ENCODE peak calls at places on chromosomes 12 and 14, in seven cellular contexts. One of them, this sample, is unnamed.

GRCh38 chr12:100254876-100255275 is 12.0 kb downstream of the DEPDC4 start:
- DNase-seq in AG04450: no peak
- DNase-seq in cardiac muscle cell: peak
- DNase-seq in PC-3: no peak
- DNase-seq in HL-60: no peak
- DNase-seq in right atrium auricular region: no peak
- DNase-seq in colonic mucosa: no peak
- DNase-seq in this sample: no peak

GRCh38 chr14:72457641-72458040 is 436.3 kb downstream of the DPF3 start:
- DNase-seq in colonic mucosa: no peak
- DNase-seq in cardiac muscle cell: peak
- DNase-seq in HL-60: no peak
- DNase-seq in AG04450: no peak
- DNase-seq in right atrium auricular region: no peak
- DNase-seq in PC-3: peak
- DNase-seq in this sample: no peak

GRCh38 chr12:51048601-51049369 is 658 bp downstream of the LETMD1 start:
- DNase-seq in AG04450: no peak
- DNase-seq in HL-60: no peak
- DNase-seq in colonic mucosa: peak
- DNase-seq in cardiac muscle cell: no peak
- DNase-seq in PC-3: no peak
- DNase-seq in right atrium auricular region: no peak
- DNase-seq in this sample: no peak

GRCh38 chr14:80996049-80996901 is 40.9 kb downstream of the TSHR start:
- DNase-seq in right atrium auricular region: peak
- DNase-seq in PC-3: peak
- DNase-seq in AG04450: peak
- DNase-seq in HL-60: peak
- DNase-seq in cardiac muscle cell: peak
- DNase-seq in colonic mucosa: peak
- DNase-seq in this sample: no peak

GRCh38 chr14:54935958-54936357 is 33.3 kb upstream of the GCH1 start:
- DNase-seq in PC-3: no peak
- DNase-seq in cardiac muscle cell: peak
- DNase-seq in AG04450: peak
- DNase-seq in HL-60: no peak
- DNase-seq in right atrium auricular region: no peak
- DNase-seq in colonic mucosa: no peak
- DNase-seq in this sample: no peak

GRCh38 chr12:29907486-29907885 is 123.7 kb upstream of the TMTC1 start:
- DNase-seq in AG04450: no peak
- DNase-seq in cardiac muscle cell: peak
- DNase-seq in colonic mucosa: no peak
- DNase-seq in right atrium auricular region: no peak
- DNase-seq in HL-60: no peak
- DNase-seq in PC-3: peak
- DNase-seq in this sample: no peak

GRCh38 chr12:13777374-13777773 is 204.0 kb downstream of the GRIN2B start:
- DNase-seq in PC-3: no peak
- DNase-seq in cardiac muscle cell: no peak
- DNase-seq in AG04450: no peak
- DNase-seq in right atrium auricular region: no peak
- DNase-seq in HL-60: no peak
- DNase-seq in colonic mucosa: no peak
- DNase-seq in this sample: no peak

GRCh38 chr14:56196274-56196673 is 78.1 kb downstream of the PELI2 start:
- DNase-seq in colonic mucosa: no peak
- DNase-seq in cardiac muscle cell: peak
- DNase-seq in right atrium auricular region: no peak
- DNase-seq in HL-60: no peak
- DNase-seq in AG04450: peak
- DNase-seq in PC-3: no peak
- DNase-seq in this sample: no peak

GRCh38 chr12:64577046-64577445 is 33.2 kb upstream of the RASSF3 start:
- DNase-seq in right atrium auricular region: no peak
- DNase-seq in HL-60: no peak
- DNase-seq in PC-3: no peak
- DNase-seq in colonic mucosa: no peak
- DNase-seq in AG04450: no peak
- DNase-seq in cardiac muscle cell: no peak
- DNase-seq in this sample: no peak

GRCh38 chr14:52692248-52692962 is 3.0 kb downstream of the ERO1A start:
- DNase-seq in HL-60: peak
- DNase-seq in PC-3: no peak
- DNase-seq in right atrium auricular region: no peak
- DNase-seq in AG04450: no peak
- DNase-seq in colonic mucosa: no peak
- DNase-seq in cardiac muscle cell: peak
- DNase-seq in this sample: no peak

GRCh38 chr14:75040497-75040896 is 10.8 kb downstream of the MLH3 start:
- DNase-seq in colonic mucosa: no peak
- DNase-seq in cardiac muscle cell: no peak
- DNase-seq in right atrium auricular region: no peak
- DNase-seq in HL-60: no peak
- DNase-seq in AG04450: no peak
- DNase-seq in PC-3: no peak
- DNase-seq in this sample: no peak

GRCh38 chr14:98694541-98694940 is 577.5 kb downstream of the BCL11B start:
- DNase-seq in right atrium auricular region: no peak
- DNase-seq in colonic mucosa: no peak
- DNase-seq in PC-3: no peak
- DNase-seq in cardiac muscle cell: no peak
- DNase-seq in AG04450: no peak
- DNase-seq in HL-60: no peak
- DNase-seq in this sample: no peak

GRCh38 chr12:13452955-13453570 is 256.5 kb downstream of the EMP1 start:
- DNase-seq in right atrium auricular region: no peak
- DNase-seq in colonic mucosa: no peak
- DNase-seq in AG04450: no peak
- DNase-seq in HL-60: no peak
- DNase-seq in PC-3: no peak
- DNase-seq in cardiac muscle cell: no peak
- DNase-seq in this sample: peak

GRCh38 chr14:92425101-92425500 is 88.5 kb upstream of the RIN3 start:
- DNase-seq in PC-3: peak
- DNase-seq in cardiac muscle cell: peak
- DNase-seq in right atrium auricular region: no peak
- DNase-seq in colonic mucosa: no peak
- DNase-seq in AG04450: no peak
- DNase-seq in HL-60: no peak
- DNase-seq in this sample: no peak

GRCh38 chr12:132161046-132161781 is 17.0 kb downstream of the NOC4L start:
- DNase-seq in colonic mucosa: no peak
- DNase-seq in HL-60: peak
- DNase-seq in right atrium auricular region: no peak
- DNase-seq in AG04450: no peak
- DNase-seq in PC-3: peak
- DNase-seq in cardiac muscle cell: peak
- DNase-seq in this sample: no peak

GRCh38 chr12:6336079-6336858 is 5.6 kb downstream of the TNFRSF1A start:
- DNase-seq in HL-60: peak
- DNase-seq in PC-3: peak
- DNase-seq in right atrium auricular region: peak
- DNase-seq in colonic mucosa: peak
- DNase-seq in cardiac muscle cell: peak
- DNase-seq in AG04450: peak
- DNase-seq in this sample: peak

GRCh38 chr12:132517013-132517739 is 27.2 kb downstream of the FBRSL1 start:
- DNase-seq in colonic mucosa: no peak
- DNase-seq in HL-60: no peak
- DNase-seq in PC-3: no peak
- DNase-seq in right atrium auricular region: no peak
- DNase-seq in cardiac muscle cell: no peak
- DNase-seq in AG04450: no peak
- DNase-seq in this sample: no peak

GRCh38 chr12:120376009-120376408 is 7.0 kb upstream of the MSI1 start:
- DNase-seq in PC-3: no peak
- DNase-seq in colonic mucosa: no peak
- DNase-seq in cardiac muscle cell: no peak
- DNase-seq in right atrium auricular region: no peak
- DNase-seq in AG04450: no peak
- DNase-seq in HL-60: no peak
- DNase-seq in this sample: no peak

DNA sequence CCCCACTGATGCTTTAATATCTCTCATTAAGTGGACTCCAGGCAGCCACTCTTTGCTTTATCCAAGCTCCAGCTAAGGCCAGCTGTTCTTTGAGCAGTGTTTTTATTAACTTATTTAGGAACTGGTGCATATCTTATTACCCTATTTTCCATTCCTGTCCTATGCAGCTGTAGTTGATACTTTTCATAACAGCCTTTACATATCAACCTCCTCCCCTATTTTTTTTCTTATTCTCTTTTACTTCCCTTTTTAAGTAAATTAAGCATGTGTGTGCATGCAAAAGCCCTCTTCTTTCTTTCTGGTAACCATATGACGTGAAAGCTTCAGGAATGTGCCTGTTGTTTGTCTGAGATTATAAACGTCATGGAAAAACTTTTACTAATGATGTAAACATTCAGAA is 121.2 kb downstream of the PTPRQ start:
- DNase-seq in colonic mucosa: no peak
- DNase-seq in right atrium auricular region: no peak
- DNase-seq in PC-3: no peak
- DNase-seq in AG04450: peak
- DNase-seq in cardiac muscle cell: peak
- DNase-seq in HL-60: no peak
- DNase-seq in this sample: no peak
- H3K27ac ChIP-seq in colonic mucosa: no peak
- H3K27ac ChIP-seq in right atrium auricular region: no peak
- H3K27ac ChIP-seq in PC-3: no peak
- H3K27ac ChIP-seq in AG04450: no peak
- H3K27ac ChIP-seq in cardiac muscle cell: no peak
- H3K27ac ChIP-seq in HL-60: no peak
- H3K27ac ChIP-seq in this sample: no peak

GRCh38 chr12:77060136-77060882 is 5.1 kb downstream of the E2F7 start:
- DNase-seq in AG04450: no peak
- DNase-seq in cardiac muscle cell: no peak
- DNase-seq in right atrium auricular region: no peak
- DNase-seq in colonic mucosa: no peak
- DNase-seq in HL-60: no peak
- DNase-seq in PC-3: no peak
- DNase-seq in this sample: no peak
- H3K4me3 ChIP-seq in AG04450: no peak
- H3K4me3 ChIP-seq in cardiac muscle cell: no peak
- H3K4me3 ChIP-seq in right atrium auricular region: no peak
- H3K4me3 ChIP-seq in colonic mucosa: no peak
- H3K4me3 ChIP-seq in HL-60: no peak
- H3K4me3 ChIP-seq in PC-3: no peak
- H3K4me3 ChIP-seq in this sample: no peak

DNA sequence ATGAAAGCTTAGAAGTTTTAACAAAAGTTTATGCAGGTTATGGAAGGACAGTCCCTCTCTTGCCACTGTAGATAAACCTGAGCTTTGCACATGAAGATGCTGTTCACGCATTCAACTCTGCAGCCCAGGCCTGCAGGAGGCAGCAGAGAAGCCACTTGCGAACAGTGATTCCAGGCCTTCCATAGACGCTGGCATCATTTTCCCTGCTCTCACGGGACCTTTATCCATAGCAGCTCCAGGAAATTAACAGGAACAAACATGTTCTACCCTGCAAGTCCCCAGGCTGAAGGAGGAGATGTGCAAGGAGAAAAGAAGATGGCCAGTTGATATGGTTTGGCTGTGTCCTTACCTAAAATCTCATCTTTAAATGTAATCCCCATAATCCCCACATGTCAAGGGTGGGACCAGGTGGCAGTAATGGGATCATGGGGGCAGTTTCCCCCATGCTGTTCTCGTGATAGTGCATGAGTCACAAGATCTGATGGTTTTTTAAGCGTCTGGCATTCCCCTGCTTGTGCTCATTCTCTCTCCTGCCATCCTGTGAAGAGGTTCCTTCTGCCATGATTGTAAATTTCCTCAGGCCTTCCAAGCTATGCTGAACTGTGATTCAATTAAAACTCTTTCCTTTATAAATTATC is 2.0 kb downstream of the ERP27 start:
- DNase-seq in right atrium auricular region: no peak
- DNase-seq in PC-3: no peak
- DNase-seq in colonic mucosa: no peak
- DNase-seq in HL-60: no peak
- DNase-seq in AG04450: no peak
- DNase-seq in cardiac muscle cell: no peak
- DNase-seq in this sample: no peak
- TF ChIP-seq CTCF in right atrium auricular region: peak
- TF ChIP-seq CTCF in PC-3: no peak
- TF ChIP-seq CTCF in colonic mucosa: no peak
- TF ChIP-seq CTCF in HL-60: no peak
- TF ChIP-seq CTCF in AG04450: peak
- TF ChIP-seq CTCF in cardiac muscle cell: peak
- TF ChIP-seq CTCF in this sample: no peak

GRCh38 chr14:103315941-103316340 is 18.1 kb upstream of the EIF5 start:
- DNase-seq in cardiac muscle cell: no peak
- DNase-seq in AG04450: no peak
- DNase-seq in PC-3: no peak
- DNase-seq in HL-60: no peak
- DNase-seq in right atrium auricular region: no peak
- DNase-seq in colonic mucosa: no peak
- DNase-seq in this sample: no peak
- H3K27ac ChIP-seq in cardiac muscle cell: no peak
- H3K27ac ChIP-seq in AG04450: no peak
- H3K27ac ChIP-seq in PC-3: no peak
- H3K27ac ChIP-seq in HL-60: peak
- H3K27ac ChIP-seq in right atrium auricular region: no peak
- H3K27ac ChIP-seq in colonic mucosa: no peak
- H3K27ac ChIP-seq in this sample: no peak